ENCODE peak calls at places on chromosomes 12 and 14, in four cellular contexts. Q, J, G and F are unnamed samples.

GRCh38 chr14:59905193-59905592 is 14.8 kb upstream of the LRRC9 start:
- DNase-seq in J (no peak), Q (no peak), G (peak; percentile 13), F (no peak)

GRCh38 chr12:133236144-133236543 is 467 bp upstream of the ANHX start:
- DNase-seq in Q (no peak), J (no peak), G (no peak), F (no peak)

GRCh38 chr12:105977256-105978051 is 161.3 kb downstream of the NUAK1 start:
- DNase-seq in Q (no peak), J (no peak), G (peak; percentile 91), F (no peak)

GRCh38 chr12:25864287-25864686 is 94.2 kb upstream of the RASSF8 start:
- DNase-seq in J (no peak), Q (no peak), G (no peak), F (no peak)

GRCh38 chr14:29236848-29237247 is 470.3 kb downstream of the FOXG1 start:
- DNase-seq in J (no peak), G (peak; percentile 92), Q (no peak), F (peak; percentile 80)

GRCh38 chr12:50084775-50085614 is at the start of gene SMARCD1:
- DNase-seq in Q (no peak), J (peak; percentile 96), G (peak; percentile 91), F (peak; percentile 92)

GRCh38 chr14:71665157-71665556 is 267.1 kb upstream of the RGS6 start:
- DNase-seq in Q (no peak), G (peak; percentile 89), J (no peak), F (peak; percentile 39)

GRCh38 chr12:39972119-39972518 is 133.8 kb downstream of the SLC2A13 start:
- DNase-seq in G (no peak), Q (no peak), J (peak; percentile 28), F (no peak)

GRCh38 chr12:115611477-115611876 is 666.0 kb downstream of the MED13L start:
- DNase-seq in Q (no peak), J (no peak), G (no peak), F (no peak)

GRCh38 chr14:55715889-55716288 is 135.9 kb downstream of the KTN1 start:
- DNase-seq in J (no peak), G (peak; percentile 82), Q (no peak), F (no peak)

GRCh38 chr12:57487597-57488396 is at the start of gene MARS1:
- DNase-seq in Q (peak; percentile 84), J (peak; percentile 98), G (peak; percentile 96), F (peak; percentile 95)

GRCh38 chr12:3553681-3554546 is 62.9 kb downstream of the PRMT8 start:
- DNase-seq in Q (no peak), J (no peak), G (no peak), F (no peak)

GRCh38 chr12:94807951-94808350 is 157.6 kb upstream of the TMCC3 start:
- DNase-seq in Q (no peak), J (no peak), G (no peak), F (no peak)

GRCh38 chr14:76956253-76957090 is 72.0 kb downstream of the IRF2BPL start:
- DNase-seq in Q (peak; percentile 82), J (peak; percentile 93), G (peak; percentile 89), F (peak; percentile 99)
- H3K4me1 ChIP-seq in Q (peaks cover 66% of the 10 kb centered on the region), J (peaks cover 55% of the 10 kb centered on the region), G (peaks cover 41% of the 10 kb centered on the region), F (peaks cover 73% of the 10 kb centered on the region)

DNA sequence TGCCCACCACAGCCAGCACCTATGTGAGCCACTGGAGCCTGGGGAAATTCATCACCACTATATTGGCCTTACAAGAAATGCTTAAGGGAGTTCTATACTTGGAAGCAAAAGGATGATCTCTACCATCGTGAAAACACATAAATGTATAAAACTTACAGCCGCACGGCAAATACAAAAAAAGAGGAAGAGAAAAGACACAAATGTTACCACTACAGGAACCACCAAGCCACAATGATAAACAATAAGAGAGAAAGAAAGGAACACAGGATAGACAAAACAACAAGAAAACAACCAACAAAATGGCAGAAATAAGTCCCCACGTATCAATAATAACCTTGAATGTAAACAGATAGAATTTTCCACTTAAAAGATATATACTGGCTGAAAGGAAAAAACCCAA is 267.5 kb downstream of the TMEM121 start:
- DNase-seq in Q (no peak), J (no peak), G (no peak), F (no peak)
- H3K9me1 ChIP-seq in Q (no peaks in the 10 kb centered on the region), J (no peaks in the 10 kb centered on the region), G (no peaks in the 10 kb centered on the region), F (no peaks in the 10 kb centered on the region)

GRCh38 chr14:101823511-101824120 is 62.1 kb downstream of the PPP2R5C start:
- DNase-seq in G (no peak), J (no peak), Q (no peak), F (peak; percentile 29)

GRCh38 chr14:101823081-101823480 is 61.6 kb downstream of the PPP2R5C start:
- DNase-seq in J (no peak), Q (no peak), G (peak; percentile 52), F (no peak)

GRCh38 chr14:101825797-101826196 is 64.3 kb downstream of the PPP2R5C start:
- DNase-seq in Q (no peak), J (no peak), G (no peak), F (no peak)

GRCh38 chr14:101826359-101826758 is 64.8 kb downstream of the PPP2R5C start:
- DNase-seq in Q (no peak), J (no peak), G (no peak), F (no peak)

DNA sequence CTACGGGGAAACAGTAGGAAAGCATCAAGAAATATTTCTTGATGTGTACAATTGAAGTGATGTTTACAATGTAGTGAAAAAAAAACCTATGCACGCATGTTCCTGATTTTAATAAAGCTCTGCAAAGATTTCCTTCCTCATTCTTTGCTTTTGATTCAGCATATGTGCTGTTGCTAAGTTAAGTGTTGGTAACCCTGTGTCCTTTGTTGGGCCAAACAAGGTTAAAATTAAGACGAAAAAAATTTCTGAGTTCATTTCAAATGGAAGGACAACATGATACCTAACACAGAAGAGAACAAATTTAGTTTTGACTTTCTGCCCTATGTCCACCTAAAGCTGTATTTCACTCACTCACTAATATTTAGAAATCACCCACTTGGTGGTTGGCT is 62.8 kb downstream of the PPP2R5C start:
- DNase-seq in Q (no peak), J (no peak), G (no peak), F (peak; percentile 31)
- H3K4me1 ChIP-seq in Q (peaks cover 23% of the 10 kb centered on the region), J (no peaks in the 10 kb centered on the region), G (peaks cover 17% of the 10 kb centered on the region), F (no peaks in the 10 kb centered on the region)

GRCh38 chr12:102756564-102756963 is 160.5 kb downstream of the PAH start:
- DNase-seq in J (no peak), Q (no peak), G (no peak), F (no peak)

GRCh38 chr12:102757874-102758244 is 159.2 kb downstream of the PAH start:
- DNase-seq in J (no peak), Q (no peak), G (no peak), F (no peak)

GRCh38 chr12:102757154-102757873 is 159.7 kb downstream of the PAH start:
- DNase-seq in Q (no peak), J (no peak), G (no peak), F (no peak)

GRCh38 chr12:102753802-102754201 is 163.2 kb downstream of the PAH start:
- DNase-seq in G (no peak), Q (no peak), J (no peak), F (no peak)

DNA sequence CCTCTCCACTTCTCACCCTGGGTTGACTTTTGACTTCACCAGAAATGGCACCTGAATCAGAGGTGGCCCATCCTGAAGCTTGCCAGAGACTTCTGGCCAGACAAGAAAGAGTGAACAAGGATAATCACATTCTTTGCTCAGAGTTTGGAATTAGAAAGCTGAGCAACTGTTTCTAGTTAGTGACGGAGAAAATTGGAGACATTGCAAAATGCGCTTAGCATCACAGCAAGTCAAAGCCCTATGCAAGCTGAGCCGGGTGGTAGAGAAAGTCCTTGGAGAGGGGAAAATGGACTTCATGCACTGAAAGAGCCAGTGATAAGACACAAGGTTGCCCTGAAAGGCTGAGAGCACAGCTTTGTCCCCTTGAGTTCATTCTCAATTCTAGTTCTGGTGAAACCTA is 161.8 kb downstream of the PAH start:
- DNase-seq in Q (no peak), G (no peak), J (no peak), F (no peak)
- H3K9me1 ChIP-seq in Q (no peaks in the 10 kb centered on the region), G (no peaks in the 10 kb centered on the region), J (no peaks in the 10 kb centered on the region), F (no peaks in the 10 kb centered on the region)

DNA sequence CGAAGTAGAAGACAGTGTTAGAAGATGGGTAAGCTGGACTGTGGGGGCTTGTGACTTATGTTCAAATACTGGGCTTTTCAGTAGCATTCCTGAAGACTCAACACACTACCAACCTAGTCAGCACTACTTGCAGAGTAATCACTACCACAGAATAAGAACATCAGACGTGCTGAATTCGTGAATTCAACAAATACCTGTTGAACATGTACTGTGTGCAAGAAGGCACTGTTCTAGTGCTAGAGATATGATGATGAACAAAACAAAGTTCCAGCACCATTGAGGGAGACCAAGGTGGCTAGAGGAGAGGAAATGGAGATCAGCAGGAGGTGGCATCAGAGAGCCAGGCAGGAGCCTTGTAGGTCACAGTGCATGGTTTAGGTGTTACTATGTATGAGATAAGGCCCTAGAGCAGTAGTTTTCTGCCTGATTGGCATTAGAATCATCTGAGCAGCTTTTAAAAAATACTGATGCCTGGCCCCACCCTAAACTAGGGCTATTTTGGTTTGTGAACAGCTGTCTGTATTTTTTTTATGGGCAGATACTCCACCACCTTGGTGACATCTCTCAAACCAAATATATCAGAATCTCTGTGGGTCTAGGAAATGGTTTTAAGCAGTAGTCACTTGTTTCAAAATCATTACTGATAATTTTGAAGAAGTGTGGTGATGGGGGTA is 26.8 kb downstream of the FERMT2 start:
- DNase-seq in Q (no peak), G (no peak), J (no peak), F (no peak)
- H3K4me1 ChIP-seq in Q (peaks cover 3% of the 10 kb centered on the region), G (peaks cover 38% of the 10 kb centered on the region), J (no peaks in the 10 kb centered on the region), F (peaks cover 35% of the 10 kb centered on the region)

DNA sequence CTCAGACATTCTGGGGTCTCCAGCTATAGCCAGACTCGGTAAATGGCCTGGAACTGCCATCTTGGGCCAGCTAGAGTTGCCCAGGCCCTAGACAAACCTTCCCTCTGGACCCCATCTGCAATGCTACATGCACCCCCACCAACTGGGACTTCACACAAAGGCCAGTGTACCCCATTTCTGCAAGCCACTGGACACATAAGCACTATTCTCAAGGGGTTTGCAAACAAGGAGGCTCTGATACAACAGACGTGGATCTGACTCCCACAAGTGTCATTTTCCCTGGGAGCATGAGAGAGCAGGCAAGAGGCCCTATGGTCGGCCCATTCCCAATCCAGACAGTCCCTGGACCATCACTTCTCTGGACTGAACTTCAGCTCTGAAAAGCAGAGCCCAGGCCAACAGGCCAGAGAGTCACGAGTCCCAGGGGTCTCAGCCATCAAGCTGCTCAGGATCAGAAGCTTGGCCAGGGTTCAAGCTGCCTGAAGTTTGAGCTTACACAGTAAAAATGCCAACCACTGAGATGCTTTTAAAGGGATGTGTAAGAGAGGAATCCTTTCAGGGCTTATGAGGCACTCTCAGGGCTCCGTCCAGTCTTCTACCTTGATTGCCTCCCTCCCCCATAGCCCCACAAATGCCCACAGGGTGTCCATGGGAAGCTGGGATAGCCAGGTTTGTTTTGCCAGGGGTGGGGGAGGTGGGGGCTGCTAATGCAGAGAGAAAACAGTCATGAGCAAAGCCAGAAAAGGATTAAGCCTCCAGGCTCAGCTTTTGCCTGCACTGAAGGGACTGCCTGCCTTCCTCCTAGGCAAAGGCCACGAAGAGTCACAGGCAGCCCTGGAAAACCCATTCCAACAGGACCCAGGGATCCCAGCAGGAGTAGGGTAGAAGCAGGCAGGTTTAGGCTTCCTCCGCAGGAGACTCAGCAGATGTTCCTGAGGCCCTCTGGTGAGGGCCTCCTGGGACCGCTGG is 31.7 kb upstream of the PNMA1 start:
- DNase-seq in G (no peak), J (no peak), Q (no peak), F (no peak)
- H3K9me1 ChIP-seq in G (peaks cover 52% of the 10 kb centered on the region), J (no peaks in the 10 kb centered on the region), Q (peaks cover 14% of the 10 kb centered on the region), F (no peaks in the 10 kb centered on the region)

GRCh38 chr14:67622675-67623074 is 3.0 kb downstream of the ARG2 start:
- DNase-seq in Q (peak; percentile 30), G (peak; percentile 85), J (peak; percentile 71), F (peak; percentile 93)
- H3K4me1 ChIP-seq in Q (peaks cover 30% of the 10 kb centered on the region), G (peaks cover 3% of the 10 kb centered on the region), J (peaks cover 14% of the 10 kb centered on the region), F (peaks cover 28% of the 10 kb centered on the region)